ENCODE peak calls at places on chromosomes 4 and X, in ten cellular contexts. R is heart right ventricle, Y is HuH-7.5, T is germinal center, U is cardiac muscle cell, G is A549, C is NCI-H2227 treated with DMSO at 0.1 percent for 48 hours, B is foreskin keratinocyte, A is H54, K is left kidney. W is an unnamed sample.

GRCh38 chrX:13899607-13900006 is 82.7 kb upstream of the GPM6B start:
- DNase-seq in A (peak), K (no peak), Y (no peak), U (peak), R (no peak), C (no peak), G (peak), B (peak), T (no peak), W (no peak)

GRCh38 chrX:39736219-39737211 is 361.2 kb downstream of the BCOR start:
- DNase-seq in A (peak), K (no peak), B (no peak), Y (no peak), C (no peak), G (peak), R (peak), T (no peak), U (peak), W (peak)

GRCh38 chr4:3368841-3369760 is 72.7 kb upstream of the HGFAC start:
- DNase-seq in C (no peak), R (no peak), U (peak), A (no peak), K (no peak), Y (no peak), B (no peak), T (no peak), G (no peak), W (no peak)

GRCh38 chr4:185799442-185799841 is 12.6 kb downstream of the SORBS2 start:
- DNase-seq in T (no peak), A (no peak), U (no peak), G (no peak), B (no peak), R (no peak), C (no peak), K (no peak), Y (no peak), W (no peak)

GRCh38 chrX:109327271-109327670 is 154.6 kb downstream of the GUCY2F start:
- DNase-seq in A (no peak), C (no peak), B (no peak), G (no peak), R (no peak), T (no peak), U (no peak), K (no peak), Y (no peak), W (no peak)

GRCh38 chrX:46758956-46759644 is at the start of gene SLC9A7:
- DNase-seq in Y (peak), G (peak), C (peak), R (peak), T (peak), U (peak), A (no peak), B (peak), K (peak), W (peak)

GRCh38 chrX:48520455-48520854 is 1.2 kb upstream of the EBP start:
- DNase-seq in A (no peak), B (no peak), R (no peak), G (no peak), K (no peak), Y (no peak), U (no peak), C (no peak), T (no peak), W (no peak)

GRCh38 chr4:72442715-72443114 is 126.3 kb downstream of the ADAMTS3 start:
- DNase-seq in B (peak), G (no peak), T (no peak), A (no peak), K (no peak), C (no peak), R (no peak), U (no peak), Y (no peak), W (no peak)

GRCh38 chr4:159682996-159683395 is 580.1 kb downstream of the RAPGEF2 start:
- DNase-seq in G (no peak), K (no peak), B (peak), Y (no peak), A (no peak), R (no peak), T (no peak), C (no peak), U (no peak), W (no peak)

GRCh38 chr4:14345356-14345775 is 656.9 kb upstream of the CPEB2 start:
- DNase-seq in T (no peak), Y (no peak), R (no peak), B (peak), C (no peak), G (no peak), A (no peak), K (no peak), U (peak), W (no peak)

GRCh38 chr4:126541820-126542219 is 1090.9 kb upstream of the INTU start:
- DNase-seq in Y (no peak), A (no peak), K (peak), G (no peak), R (no peak), B (no peak), C (no peak), U (peak), T (no peak), W (no peak)

GRCh38 chr4:144817081-144817480 is 171.1 kb downstream of the HHIP start:
- DNase-seq in G (no peak), R (no peak), U (no peak), T (no peak), A (no peak), B (no peak), Y (no peak), C (no peak), K (no peak), W (no peak)

GRCh38 chrX:36868592-36868991 is 139.6 kb upstream of the FAM47C start:
- DNase-seq in G (no peak), K (no peak), C (no peak), T (no peak), R (no peak), U (no peak), A (no peak), B (no peak), Y (no peak), W (no peak)

GRCh38 chr4:44804301-44804700 is 77.9 kb upstream of the GNPDA2 start:
- DNase-seq in R (no peak), Y (no peak), T (no peak), K (no peak), C (no peak), B (no peak), U (no peak), A (no peak), G (no peak), W (no peak)

GRCh38 chr4:162457071-162457865 is 293.5 kb upstream of the FSTL5 start:
- DNase-seq in K (no peak), Y (no peak), U (no peak), R (no peak), T (no peak), C (no peak), A (no peak), G (no peak), B (peak), W (no peak)

GRCh38 chrX:133495464-133496391 is 80.4 kb upstream of the GPC4 start:
- DNase-seq in K (no peak), C (no peak), A (no peak), R (peak), T (no peak), B (no peak), Y (no peak), U (peak), G (no peak), W (peak)

GRCh38 chr4:109942292-109942926 is 29.7 kb downstream of the EGF start:
- DNase-seq in T (no peak), G (no peak), A (no peak), B (no peak), Y (peak), U (peak), K (no peak), C (no peak), R (no peak), W (no peak)

GRCh38 chrX:49155900-49156837 is 6.4 kb upstream of the MAGIX start:
- DNase-seq in Y (peak), C (peak), T (peak), A (no peak), R (peak), K (peak), U (peak), G (peak), B (peak), W (peak)

GRCh38 chr4:113162089-113162488 is 112.6 kb downstream of the ANK2 start:
- DNase-seq in T (no peak), U (no peak), G (no peak), Y (no peak), A (no peak), C (no peak), K (no peak), B (peak), R (no peak), W (no peak)

GRCh38 chr4:3721627-3722026 is 44.6 kb upstream of the ADRA2C start:
- DNase-seq in U (no peak), Y (no peak), B (no peak), K (peak), C (no peak), A (no peak), G (no peak), R (no peak), T (no peak), W (no peak)

GRCh38 chr4:152680988-152681731 is 1.4 kb upstream of the TMEM154 start:
- DNase-seq in C (no peak), R (no peak), G (peak), U (peak), T (no peak), Y (no peak), A (no peak), K (no peak), B (peak), W (no peak)

GRCh38 chr4:165537028-165537648 is 158.3 kb downstream of the CPE start:
- DNase-seq in A (no peak), Y (peak), K (peak), C (no peak), U (peak), R (peak), B (peak), G (peak), T (peak), W (no peak)

GRCh38 chrX:70422886-70423336 is at the start of gene GDPD2:
- DNase-seq in Y (no peak), K (peak), G (peak), U (peak), R (no peak), A (no peak), C (peak), B (no peak), T (no peak), W (peak)

GRCh38 chr4:55396305-55397023 is 707 bp downstream of the TMEM165 start:
- DNase-seq in B (no peak), G (no peak), U (peak), A (no peak), R (peak), C (no peak), T (peak), K (peak), Y (peak), W (peak)

GRCh38 chrX:23981711-23982110 is 45.3 kb downstream of the KLHL15 start:
- DNase-seq in R (no peak), A (no peak), K (peak), U (no peak), B (no peak), G (no peak), C (no peak), T (no peak), Y (no peak), W (no peak)

GRCh38 chrX:149274516-149275105 is 230.5 kb downstream of the IDS start:
- DNase-seq in C (no peak), B (peak), A (no peak), K (no peak), U (no peak), T (no peak), G (no peak), R (no peak), Y (no peak), W (no peak)

GRCh38 chr4:76429636-76430035 is 5.4 kb upstream of the SHROOM3 start:
- DNase-seq in B (no peak), G (no peak), R (no peak), A (no peak), U (no peak), Y (no peak), T (no peak), C (no peak), K (no peak), W (no peak)

GRCh38 chrX:150282953-150283352 is 80.2 kb upstream of the MAMLD1 start:
- DNase-seq in R (no peak), K (no peak), A (no peak), U (no peak), G (no peak), T (no peak), Y (no peak), C (no peak), B (no peak), W (no peak)

GRCh38 chr4:160026720-160027119 is 923.8 kb downstream of the RAPGEF2 start:
- DNase-seq in K (no peak), C (no peak), Y (no peak), R (no peak), A (peak), T (no peak), B (peak), U (peak), G (peak), W (no peak)

GRCh38 chrX:96689951-96690350 is 5.3 kb downstream of the DIAPH2 start:
- DNase-seq in A (no peak), T (no peak), G (no peak), B (no peak), Y (no peak), K (no peak), R (no peak), C (no peak), U (no peak), W (no peak)

GRCh38 chr4:6507345-6507744 is 34.9 kb upstream of the PPP2R2C start:
- DNase-seq in Y (no peak), T (no peak), A (no peak), B (no peak), K (no peak), G (no peak), U (no peak), C (no peak), R (no peak), W (no peak)

GRCh38 chr4:138405439-138405838 is 163.3 kb upstream of the SLC7A11 start:
- DNase-seq in U (no peak), Y (no peak), C (no peak), R (no peak), A (no peak), B (peak), G (no peak), T (no peak), K (no peak), W (no peak)

GRCh38 chr4:86498560-86499166 is 95.5 kb upstream of the PTPN13 start:
- DNase-seq in A (no peak), K (peak), C (peak), U (peak), B (peak), R (peak), G (peak), T (peak), Y (no peak), W (no peak)

GRCh38 chr4:87502580-87503238 is 26.5 kb downstream of the SPARCL1 start:
- DNase-seq in U (peak), K (no peak), B (peak), Y (no peak), T (no peak), R (peak), A (no peak), C (no peak), G (no peak), W (no peak)

GRCh38 chrX:109952985-109953905 is 49.7 kb upstream of the TMEM164 start:
- DNase-seq in C (no peak), G (no peak), T (no peak), R (peak), U (peak), B (no peak), K (no peak), Y (no peak), A (no peak), W (no peak)

GRCh38 chrX:22526339-22526738 is 253.6 kb downstream of the CBLL2 start:
- DNase-seq in U (peak), B (peak), A (no peak), Y (no peak), R (no peak), K (no peak), G (peak), T (no peak), C (no peak), W (no peak)

GRCh38 chr4:107896651-107897050 is 34.7 kb upstream of the CYP2U1 start:
- DNase-seq in T (no peak), K (no peak), R (no peak), B (no peak), C (no peak), U (no peak), G (no peak), A (no peak), Y (no peak), W (no peak)

GRCh38 chrX:68292471-68292870 is 140.8 kb downstream of the OPHN1 start:
- DNase-seq in K (no peak), A (no peak), T (no peak), U (no peak), B (peak), G (no peak), R (no peak), Y (no peak), C (no peak), W (no peak)

W was measured in left colon.